ENCODE peak calls at places on chromosomes 4 and X, in four cellular contexts. L is IMR-90, B is neuronal stem cell, H is H1. D is an unnamed sample.

GRCh38 chr4:156169011-156169410 is 215.3 kb upstream of the CTSO start:
- DNase-seq in B (peak), L (peak), H (peak), D (peak)

GRCh38 chr4:149735796-149736195 is 79.8 kb downstream of the IQCM start:
- DNase-seq in H (no peak), L (peak), B (no peak), D (no peak)

GRCh38 chr4:132227349-132228165 is 921.5 kb upstream of the PCDH10 start:
- DNase-seq in L (peak), H (peak), B (no peak), D (peak)

GRCh38 chrX:40947276-40947675 is 138.0 kb upstream of the USP9X start:
- DNase-seq in L (peak), B (no peak), H (no peak), D (peak)

GRCh38 chrX:4805559-4805958 is 1092.1 kb upstream of the PRKX start:
- DNase-seq in L (no peak), B (no peak), H (no peak), D (no peak)

GRCh38 chr4:148634476-148634875 is 192.3 kb upstream of the NR3C2 start:
- DNase-seq in L (peak), B (no peak), H (no peak), D (no peak)

GRCh38 chr4:2591189-2591588 is 54.7 kb downstream of the FAM193A start:
- DNase-seq in B (no peak), L (peak), H (no peak), D (peak)

GRCh38 chrX:19593684-19594083 is 78.4 kb upstream of the MAP3K15 start:
- DNase-seq in L (peak), H (no peak), B (no peak), D (peak)

GRCh38 chrX:109281478-109282275 is 200.2 kb downstream of the GUCY2F start:
- DNase-seq in H (no peak), B (no peak), L (no peak), D (no peak)

GRCh38 chrX:116239944-116240391 is 69.4 kb downstream of the AGTR2 start:
- DNase-seq in H (no peak), L (no peak), B (no peak), D (peak)

GRCh38 chr4:48553720-48554119 is 63.7 kb downstream of the ZAR1 start:
- DNase-seq in L (no peak), B (no peak), H (no peak), D (no peak)

GRCh38 chr4:73388887-73389286 is 15.2 kb upstream of the ALB start:
- DNase-seq in H (no peak), B (no peak), L (no peak), D (no peak)

GRCh38 chrX:54048413-54048812 is 4.1 kb upstream of the PHF8 start:
- DNase-seq in H (no peak), B (no peak), L (no peak), D (no peak)

DNA sequence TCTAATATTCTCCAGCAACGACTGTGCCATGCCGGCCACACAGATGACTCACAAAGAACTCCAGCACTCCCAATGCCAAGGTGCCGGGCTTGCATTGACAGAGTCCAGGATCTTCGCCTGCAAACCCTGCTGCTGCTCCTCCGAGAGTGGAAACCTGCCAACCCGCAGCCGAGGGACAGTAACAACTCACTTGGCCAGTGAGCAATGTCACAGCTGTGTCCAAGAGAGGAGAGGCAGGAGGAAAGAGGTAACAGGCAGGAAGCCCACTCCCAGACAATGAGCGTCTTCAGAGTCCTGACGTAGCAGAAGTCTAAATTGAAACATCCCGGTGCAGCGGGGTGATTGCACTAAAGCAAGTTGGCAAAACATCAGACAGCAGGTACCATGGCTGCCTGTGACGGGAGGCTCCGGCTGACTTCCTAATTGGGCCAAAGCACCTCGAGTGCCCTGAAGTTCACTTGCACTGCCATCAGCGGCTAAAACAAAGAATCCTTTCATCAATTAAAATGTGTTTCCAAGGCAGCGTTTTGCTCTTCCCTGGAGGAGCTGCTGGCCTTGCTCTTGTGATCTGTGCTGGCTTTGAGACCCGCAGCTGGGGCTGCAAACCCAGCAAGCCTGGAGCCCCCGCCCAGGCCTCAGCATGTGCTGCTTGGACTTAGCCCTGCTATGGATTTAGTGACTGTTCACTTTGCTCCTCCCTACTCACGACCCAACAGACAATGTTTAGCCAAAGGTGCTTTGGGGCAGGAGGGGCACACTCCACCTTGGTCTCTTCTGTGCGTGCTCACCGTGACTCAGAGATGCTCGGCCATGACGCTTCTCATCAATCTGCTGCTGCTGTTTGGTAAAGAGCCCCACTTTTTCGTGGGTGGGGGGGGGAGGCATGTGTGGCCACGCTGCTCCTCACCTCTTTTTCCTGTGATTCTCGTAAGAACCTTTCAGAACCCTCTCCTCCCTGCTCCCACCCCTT is 36.5 kb downstream of the DCTD start:
- DNase-seq in L (peak), H (no peak), B (no peak), D (no peak)
- H3K14ac ChIP-seq in L (no peak), H (no peak), B (no peak), D (no peak)

GRCh38 chr4:182245541-182246245 is 2.5 kb downstream of the TENM3 start:
- DNase-seq in L (no peak), B (no peak), H (no peak), D (no peak)

GRCh38 chr4:182245041-182245440 is 1.8 kb downstream of the TENM3 start:
- DNase-seq in B (no peak), H (no peak), L (no peak), D (no peak)

GRCh38 chr4:182246401-182247205 is 3.4 kb downstream of the TENM3 start:
- DNase-seq in B (no peak), L (peak), H (no peak), D (no peak)

GRCh38 chr4:182240161-182241130 is 2.8 kb upstream of the TENM3 start:
- DNase-seq in B (no peak), H (no peak), L (peak), D (peak)

DNA sequence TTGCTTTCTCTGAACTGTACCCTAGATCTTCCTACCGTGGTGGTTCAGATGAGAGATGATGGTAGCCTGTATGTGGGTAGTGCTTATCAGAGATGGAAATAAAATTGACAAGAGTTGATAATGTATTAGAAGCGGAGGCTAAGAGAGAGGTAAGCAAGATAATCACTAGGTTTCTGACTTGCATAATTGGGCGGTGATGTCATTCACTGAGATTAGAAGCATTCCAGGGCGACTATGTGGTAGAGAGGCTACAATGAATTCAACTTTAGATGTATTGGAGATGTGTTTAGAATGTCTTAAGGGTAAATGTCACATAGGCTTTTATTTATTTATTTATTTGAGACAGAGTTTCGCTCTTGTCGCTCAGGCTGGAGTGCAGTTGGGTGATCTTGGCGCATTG is 409 bp upstream of the TENM3 start:
- DNase-seq in H (no peak), B (no peak), L (peak), D (peak)
- H4K8ac ChIP-seq in H (no peak), B (no peak), L (peak), D (no peak)

GRCh38 chrX:65516756-65517155 is 17.8 kb downstream of the LAS1L start:
- DNase-seq in B (no peak), H (no peak), L (no peak), D (no peak)
- H3K14ac ChIP-seq in B (no peak), H (no peak), L (no peak), D (no peak)

GRCh38 chrX:12885508-12885907 is 18.6 kb downstream of the TLR7 start:
- DNase-seq in H (no peak), L (no peak), B (no peak), D (no peak)
- H4K8ac ChIP-seq in H (no peak), L (no peak), B (no peak), D (no peak)

DNA sequence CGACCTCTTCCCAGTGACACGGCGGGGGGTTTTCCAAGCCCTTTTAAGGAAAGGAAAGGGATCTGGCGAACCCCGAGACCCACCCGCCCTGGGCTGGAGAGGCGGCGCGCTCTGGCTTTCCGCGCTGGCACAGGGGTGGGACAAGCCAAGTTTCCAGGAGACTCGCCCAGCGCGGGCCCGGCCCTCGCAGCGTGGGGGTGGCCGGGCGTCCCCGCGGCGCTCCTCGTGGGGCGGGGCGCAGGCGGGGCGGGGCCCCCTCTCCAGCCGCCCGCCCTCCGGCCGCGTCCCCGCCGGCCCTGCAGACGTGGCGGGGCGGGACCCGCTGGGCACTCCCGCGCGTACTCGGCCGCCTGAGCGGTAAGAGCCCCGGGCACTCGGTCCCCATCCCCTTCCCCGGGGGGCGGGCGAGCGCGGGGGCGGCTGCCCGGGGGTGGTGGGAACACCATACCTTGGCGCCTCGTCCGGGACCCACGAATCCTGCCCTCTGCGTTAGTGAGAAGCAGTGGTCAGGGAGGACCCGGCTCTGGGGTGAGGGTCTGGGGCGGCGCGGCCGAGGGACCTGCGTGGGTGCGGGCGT is at the start of gene FAM114A1:
- DNase-seq in L (peak), H (peak), B (peak), D (peak)
- H3K14ac ChIP-seq in L (peak), H (no peak), B (peak), D (peak)

GRCh38 chr4:144355809-144356757 is 215.6 kb upstream of the GYPA start:
- DNase-seq in L (peak), H (no peak), B (peak), D (peak)
- H4K8ac ChIP-seq in L (no peak), H (no peak), B (no peak), D (no peak)

GRCh38 chr4:175456131-175456530 is 355.9 kb downstream of the GPM6A start:
- DNase-seq in H (no peak), B (no peak), L (no peak), D (no peak)

GRCh38 chr4:175453456-175453855 is 358.6 kb downstream of the GPM6A start:
- DNase-seq in L (no peak), B (no peak), H (no peak), D (peak)

GRCh38 chr4:175450446-175450845 is 361.6 kb downstream of the GPM6A start:
- DNase-seq in B (no peak), H (no peak), L (no peak), D (no peak)

GRCh38 chr4:175447006-175447405 is 365.1 kb downstream of the GPM6A start:
- DNase-seq in L (no peak), B (peak), H (no peak), D (no peak)

DNA sequence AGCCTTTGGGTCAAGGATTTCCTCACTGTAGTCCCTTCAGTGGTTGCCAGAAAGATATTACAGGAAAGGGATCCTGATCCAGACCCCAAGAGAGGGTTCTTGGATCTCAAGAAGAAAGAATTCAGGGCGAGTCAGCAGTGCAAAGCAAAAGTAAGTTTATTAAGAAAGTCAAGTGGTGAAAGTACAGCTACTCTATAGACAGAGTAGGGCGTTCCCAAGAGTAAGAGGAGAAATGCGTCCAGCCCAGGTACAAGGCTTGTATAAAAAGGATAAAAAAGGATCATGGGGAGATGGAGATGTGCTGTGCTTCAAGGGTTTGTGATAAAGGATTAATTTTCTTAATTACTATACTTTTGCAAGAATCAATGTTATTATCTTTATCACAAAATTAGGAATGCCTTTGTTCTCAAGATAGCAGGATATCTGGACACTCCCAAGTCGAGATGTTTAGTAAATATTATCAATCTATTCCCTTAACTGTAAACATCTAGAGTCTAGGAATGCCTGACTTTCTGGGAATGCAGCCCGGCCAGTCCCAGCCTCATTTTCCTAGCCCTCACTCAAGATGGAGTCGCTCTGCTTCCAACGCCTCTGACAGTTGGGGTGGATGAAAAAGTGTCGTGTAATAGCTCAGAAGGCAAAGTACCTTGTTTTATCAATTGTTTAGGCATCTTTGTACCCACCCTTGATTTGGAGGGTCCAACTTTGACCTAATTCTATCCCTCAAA is 360.7 kb downstream of the GPM6A start:
- DNase-seq in H (no peak), B (no peak), L (no peak), D (no peak)
- H3K14ac ChIP-seq in H (no peak), B (no peak), L (no peak), D (no peak)

GRCh38 chrX:141176586-141177451 is at the start of gene LDOC1:
- DNase-seq in B (peak), L (peak), H (peak), D (peak)
- H4K8ac ChIP-seq in B (no peak), L (peak), H (peak), D (peak)

DNA sequence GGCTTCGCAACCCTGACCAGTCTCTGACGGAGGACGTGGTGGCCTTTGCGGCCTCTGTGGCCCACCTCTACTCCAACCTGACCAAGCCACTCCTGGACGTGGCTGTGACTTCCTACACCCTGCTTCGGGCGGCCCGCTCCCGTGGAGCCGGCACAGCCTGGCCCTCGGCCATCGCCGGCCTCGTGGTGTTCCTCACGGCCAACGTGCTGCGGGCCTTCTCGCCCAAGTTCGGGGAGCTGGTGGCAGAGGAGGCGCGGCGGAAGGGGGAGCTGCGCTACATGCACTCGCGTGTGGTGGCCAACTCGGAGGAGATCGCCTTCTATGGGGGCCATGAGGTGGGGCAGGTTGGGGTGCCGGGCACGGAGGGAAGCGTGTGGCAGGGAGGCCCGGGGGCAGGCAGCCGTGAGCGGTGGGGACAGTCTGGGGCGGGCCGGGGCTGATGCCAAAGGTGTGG is 1.2 kb downstream of the ABCD1 start:
- DNase-seq in L (no peak), B (no peak), H (no peak), D (no peak)
- H3K14ac ChIP-seq in L (no peak), B (peak), H (no peak), D (peak)

GRCh38 chr4:28233758-28234157 is 1373.1 kb downstream of the STIM2 start:
- DNase-seq in B (no peak), L (no peak), H (no peak), D (no peak)
- H4K8ac ChIP-seq in B (no peak), L (no peak), H (no peak), D (no peak)